ENCODE peak calls at places on chromosomes 11 and 22, in eight cellular contexts. Z is cardiac fibroblast, K is psoas muscle, Q is epithelial cell of esophagus, W is GM13977, I is nephron progenitor cell, P is WTC11, R is retinal pigment epithelial cell. B is an unnamed sample.

GRCh38 chr11:30788849-30789248 is 202.7 kb upstream of the MPPED2 start:
- DNase-seq in Z (no peak), K (no peak), Q (no peak), W (no peak), I (no peak), P (no peak), R (no peak), B (no peak)

GRCh38 chr11:105265859-105266258 is 126.3 kb upstream of the CARD18 start:
- DNase-seq in Z (peak; percentile 38), K (no peak), Q (peak; percentile 83), W (no peak), I (no peak), P (no peak), R (no peak), B (peak; percentile 69)

GRCh38 chr11:91158901-91159537 is 936.2 kb upstream of the CHORDC1 start:
- DNase-seq in Z (no peak), K (no peak), Q (peak; percentile 73), W (no peak), I (no peak), P (no peak), R (no peak), B (peak; percentile 36)

GRCh38 chr11:66848671-66849500 is 5.6 kb downstream of the RCE1 start:
- DNase-seq in Z (no peak), K (peak; percentile 48), Q (no peak), W (no peak), I (no peak), P (no peak), R (no peak), B (no peak)

GRCh38 chr22:44889233-44889878 is 120.4 kb downstream of the PHF21B start:
- DNase-seq in Z (no peak), K (no peak), Q (no peak), W (no peak), I (no peak), P (no peak), R (no peak), B (no peak)

GRCh38 chr11:69321877-69322350 is 28.0 kb downstream of the MYEOV start:
- DNase-seq in Z (peak; percentile 65), K (no peak), Q (peak; percentile 61), W (no peak), I (no peak), P (no peak), R (no peak), B (peak; percentile 52)

GRCh38 chr11:18594999-18595749 is 4.4 kb upstream of the MISFA start:
- DNase-seq in Z (peak; percentile 22), K (no peak), Q (peak; percentile 94), W (no peak), I (no peak), P (no peak), R (no peak), B (peak; percentile 23)

GRCh38 chr11:120239713-120240640 is at the start of gene POU2F3:
- DNase-seq in Z (no peak), K (peak; percentile 34), Q (no peak), W (peak; percentile 58), I (peak; percentile 47), P (peak; percentile 56), R (no peak), B (no peak)

GRCh38 chr11:85821636-85822035 is 10.7 kb upstream of the SYTL2 start:
- DNase-seq in Z (no peak), K (no peak), Q (peak; percentile 84), W (no peak), I (no peak), P (no peak), R (no peak), B (peak; percentile 66)

GRCh38 chr11:79052539-79052938 is 388.3 kb downstream of the TENM4 start:
- DNase-seq in Z (peak; percentile 25), K (no peak), Q (peak; percentile 25), W (no peak), I (no peak), P (peak; percentile 55), R (no peak), B (no peak)

DNA sequence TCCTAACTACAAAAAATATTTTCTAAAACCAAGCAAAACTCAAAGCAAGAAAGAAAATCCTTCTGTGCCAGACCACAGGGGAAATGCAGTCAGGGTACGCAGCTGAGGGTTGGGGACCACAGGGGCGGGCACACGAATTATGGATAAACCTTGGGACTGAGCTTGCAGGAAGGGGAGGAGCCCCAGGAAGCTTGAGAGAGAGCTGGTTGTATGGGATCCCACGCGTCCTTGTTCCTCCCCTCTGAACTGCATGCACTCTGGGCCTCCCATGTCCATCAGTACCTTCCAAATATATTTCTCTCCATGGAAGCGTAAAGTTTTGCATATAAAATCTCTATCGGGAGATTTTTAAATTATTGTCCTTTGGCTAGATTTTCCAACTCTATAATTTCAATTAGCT is 673.4 kb downstream of the TBC1D22A start:
- DNase-seq in Z (no peak), K (no peak), Q (no peak), W (no peak), I (no peak), P (no peak), R (no peak), B (no peak)
- TF ChIP-seq CTCF in Z (no peak), K (no peak), Q (no peak), W (no peak), I (no peak), P (no peak), R (no peak), B (no peak)

GRCh38 chr11:63671322-63672155 is at the start of gene ATL3:
- DNase-seq in Z (peak; percentile 97), K (peak; percentile 99), Q (peak; percentile 98), W (peak; percentile 96), I (peak; percentile 92), P (peak; percentile 99), R (peak; percentile 76), B (peak; percentile 98)
- TF ChIP-seq CTCF in Z (no peak), K (no peak), Q (no peak), W (no peak), I (no peak), P (no peak), R (no peak), B (no peak)

DNA sequence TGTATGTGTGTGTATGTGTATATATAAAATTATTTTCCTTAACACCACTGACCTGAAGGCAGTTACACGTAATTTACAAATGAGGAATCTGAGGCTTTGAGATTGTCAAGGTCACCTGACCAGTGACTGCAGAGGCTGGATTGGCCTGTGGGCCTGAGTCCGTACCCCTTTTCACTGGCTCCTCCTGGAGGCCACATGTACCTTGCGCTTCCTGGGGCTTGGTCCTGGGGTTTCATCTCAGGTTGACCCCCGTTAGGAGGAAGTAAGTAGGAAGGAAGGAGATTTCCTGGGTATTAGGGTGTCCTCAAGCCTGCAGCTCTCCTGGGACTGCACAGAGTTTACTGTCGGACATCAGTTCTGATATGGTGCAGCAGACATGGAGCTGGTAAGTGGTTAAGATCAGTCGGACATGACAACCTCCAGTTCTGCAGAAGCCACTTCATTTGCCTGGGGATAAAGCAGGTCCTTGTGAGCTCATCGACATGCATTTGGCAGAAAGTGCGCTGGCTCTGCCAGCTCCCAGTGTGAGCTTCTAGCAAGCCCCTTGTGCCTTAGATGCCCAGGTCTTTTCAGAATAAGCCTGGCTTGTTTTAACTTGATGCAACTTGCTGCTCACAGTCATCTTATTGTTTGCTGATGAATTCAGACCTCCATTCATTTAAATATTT is 36.6 kb downstream of the ST3GAL4 start:
- DNase-seq in Z (peak; percentile 45), K (no peak), Q (peak; percentile 90), W (no peak), I (no peak), P (peak; percentile 40), R (no peak), B (peak; percentile 35)
- TF ChIP-seq CTCF in Z (peak; percentile 16), K (no peak), Q (no peak), W (peak; percentile 18), I (no peak), P (no peak), R (peak; percentile 53), B (no peak)

GRCh38 chr11:110829873-110830272 is 117.6 kb upstream of the ARHGAP20 start:
- DNase-seq in Z (no peak), K (no peak), Q (no peak), W (no peak), I (no peak), P (no peak), R (no peak), B (no peak)
- TF ChIP-seq CTCF in Z (no peak), K (no peak), Q (no peak), W (no peak), I (no peak), P (no peak), R (no peak), B (no peak)

DNA sequence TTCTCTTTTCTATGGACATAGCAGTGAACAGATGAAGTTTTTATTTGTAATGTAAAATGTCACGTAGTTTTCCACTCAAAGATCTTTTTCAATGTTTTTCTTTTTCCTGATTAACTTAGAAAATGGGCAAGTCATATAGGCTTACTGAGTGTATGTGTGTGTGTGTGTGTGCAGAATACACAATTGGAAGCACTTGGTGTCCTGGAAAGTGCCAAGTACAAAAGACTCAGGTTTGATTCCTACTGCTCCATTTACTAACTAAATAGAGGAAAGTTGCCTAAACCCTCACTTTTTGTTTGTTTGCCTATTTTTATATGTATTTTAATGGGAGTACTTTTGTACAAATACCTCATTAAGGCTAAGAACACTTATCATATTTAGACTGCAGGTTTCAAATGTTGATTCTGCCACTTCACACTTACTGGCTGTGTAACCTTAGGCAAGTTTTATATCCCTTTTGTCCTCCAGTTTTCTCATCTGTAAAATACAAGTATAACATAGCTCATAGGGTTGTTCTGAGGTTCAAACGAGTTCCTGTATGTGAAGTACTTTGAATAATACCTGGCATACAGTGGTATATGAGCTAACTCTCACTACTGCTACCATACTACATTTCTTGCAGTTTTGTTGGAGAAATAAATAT is 90.1 kb downstream of the TYR start:
- DNase-seq in Z (no peak), K (no peak), Q (no peak), W (no peak), I (no peak), P (no peak), R (no peak), B (no peak)
- TF ChIP-seq CTCF in Z (no peak), K (no peak), Q (no peak), W (no peak), I (no peak), P (no peak), R (no peak), B (no peak)

GRCh38 chr11:126608626-126609010 is 253.1 kb downstream of the ST3GAL4 start:
- DNase-seq in Z (no peak), K (no peak), Q (no peak), W (no peak), I (no peak), P (no peak), R (no peak), B (no peak)

GRCh38 chr11:126607776-126608625 is 252.5 kb downstream of the ST3GAL4 start:
- DNase-seq in Z (no peak), K (no peak), Q (no peak), W (no peak), I (no peak), P (peak; percentile 32), R (no peak), B (no peak)

GRCh38 chr11:126606484-126606883 is 251.0 kb downstream of the ST3GAL4 start:
- DNase-seq in Z (no peak), K (no peak), Q (no peak), W (no peak), I (no peak), P (no peak), R (no peak), B (no peak)

GRCh38 chr11:126604461-126604860 is 249.0 kb downstream of the ST3GAL4 start:
- DNase-seq in Z (no peak), K (no peak), Q (no peak), W (no peak), I (no peak), P (no peak), R (no peak), B (no peak)

DNA sequence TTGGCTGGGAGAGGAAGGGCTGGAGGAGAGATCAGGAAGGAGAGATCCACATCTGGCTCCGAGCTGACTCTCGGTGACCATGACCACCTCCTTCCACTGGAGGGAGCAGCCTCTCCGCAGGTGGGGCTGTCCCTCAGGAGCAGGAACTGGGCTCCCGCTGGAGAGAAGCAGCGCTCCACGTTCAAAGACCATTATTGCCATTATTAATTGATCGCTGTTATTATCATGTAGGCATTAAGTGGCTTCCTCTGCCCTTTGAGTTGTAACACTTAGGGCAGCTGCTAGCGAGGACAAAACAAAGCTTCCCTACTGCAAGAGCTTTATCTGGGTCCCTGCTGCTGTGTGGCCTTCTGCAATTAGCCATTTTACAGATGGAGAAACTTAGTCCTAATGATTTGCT is 251.9 kb downstream of the ST3GAL4 start:
- DNase-seq in Z (peak; percentile 54), K (no peak), Q (peak; percentile 61), W (peak; percentile 51), I (peak; percentile 68), P (peak; percentile 76), R (no peak), B (peak; percentile 65)
- TF ChIP-seq CTCF in Z (peak; percentile 81), K (peak; percentile 64), Q (peak; percentile 91), W (peak; percentile 65), I (peak; percentile 81), P (peak; percentile 52), R (peak; percentile 85), B (peak; percentile 93)